ENCODE peak calls at places on chromosomes 11 and 22, in six cellular contexts. One of them, this sample, is unnamed.

GRCh38 chr11:77710358-77710757 is 72.8 kb upstream of the CLNS1A start:
- DNase-seq in Panc1: no peak
- DNase-seq in K562: no peak
- DNase-seq in HepG2: peak
- DNase-seq in H1: no peak
- DNase-seq in GM12878: no peak
- DNase-seq in this sample: no peak

GRCh38 chr11:94000641-94001040 is 20.5 kb upstream of the HEPHL1 start:
- DNase-seq in Panc1: no peak
- DNase-seq in K562: no peak
- DNase-seq in HepG2: no peak
- DNase-seq in H1: no peak
- DNase-seq in GM12878: no peak
- DNase-seq in this sample: no peak

GRCh38 chr11:68036141-68036716 is 2.6 kb upstream of the TCIRG1 start:
- DNase-seq in Panc1: no peak
- DNase-seq in K562: no peak
- DNase-seq in HepG2: no peak
- DNase-seq in H1: no peak
- DNase-seq in GM12878: no peak
- DNase-seq in this sample: no peak

GRCh38 chr11:63880031-63880841 is 36.7 kb downstream of the RCOR2 start:
- DNase-seq in Panc1: no peak
- DNase-seq in K562: no peak
- DNase-seq in HepG2: no peak
- DNase-seq in H1: no peak
- DNase-seq in GM12878: no peak
- DNase-seq in this sample: no peak

GRCh38 chr11:99383628-99384300 is 363.0 kb downstream of the CNTN5 start:
- DNase-seq in Panc1: no peak
- DNase-seq in K562: no peak
- DNase-seq in HepG2: no peak
- DNase-seq in H1: no peak
- DNase-seq in GM12878: no peak
- DNase-seq in this sample: no peak

GRCh38 chr11:130146797-130147196 is 12.8 kb upstream of the ST14 start:
- DNase-seq in Panc1: no peak
- DNase-seq in K562: no peak
- DNase-seq in HepG2: no peak
- DNase-seq in H1: no peak
- DNase-seq in GM12878: no peak
- DNase-seq in this sample: no peak

GRCh38 chr11:129364143-129364654 is 11.4 kb upstream of the BARX2 start:
- DNase-seq in Panc1: peak
- DNase-seq in K562: peak
- DNase-seq in HepG2: peak
- DNase-seq in H1: peak
- DNase-seq in GM12878: peak
- DNase-seq in this sample: peak

GRCh38 chr22:17964153-17964552 is 60.2 kb downstream of the MICAL3 start:
- DNase-seq in Panc1: no peak
- DNase-seq in K562: no peak
- DNase-seq in HepG2: no peak
- DNase-seq in H1: no peak
- DNase-seq in GM12878: no peak
- DNase-seq in this sample: no peak

GRCh38 chr22:50468626-50469025 is 6.2 kb downstream of the SBF1 start:
- DNase-seq in Panc1: no peak
- DNase-seq in K562: no peak
- DNase-seq in HepG2: no peak
- DNase-seq in H1: no peak
- DNase-seq in GM12878: no peak
- DNase-seq in this sample: no peak

GRCh38 chr11:111912535-111912934 is at the start of gene HSPB2:
- DNase-seq in Panc1: no peak
- DNase-seq in K562: peak
- DNase-seq in HepG2: no peak
- DNase-seq in H1: no peak
- DNase-seq in GM12878: no peak
- DNase-seq in this sample: no peak

GRCh38 chr11:13337986-13338436 is 60.4 kb downstream of the BMAL1 start:
- DNase-seq in Panc1: no peak
- DNase-seq in K562: no peak
- DNase-seq in HepG2: no peak
- DNase-seq in H1: no peak
- DNase-seq in GM12878: no peak
- DNase-seq in this sample: no peak

GRCh38 chr11:123186291-123186690 is 8.8 kb downstream of the CLMP start:
- DNase-seq in Panc1: no peak
- DNase-seq in K562: no peak
- DNase-seq in HepG2: no peak
- DNase-seq in H1: no peak
- DNase-seq in GM12878: no peak
- DNase-seq in this sample: no peak

GRCh38 chr11:32213223-32213622 is 122.3 kb downstream of the RCN1 start:
- DNase-seq in Panc1: no peak
- DNase-seq in K562: no peak
- DNase-seq in HepG2: no peak
- DNase-seq in H1: no peak
- DNase-seq in GM12878: no peak
- DNase-seq in this sample: no peak

GRCh38 chr11:74634537-74634936 is 42.2 kb downstream of the POLD3 start:
- DNase-seq in Panc1: no peak
- DNase-seq in K562: peak
- DNase-seq in HepG2: peak
- DNase-seq in H1: no peak
- DNase-seq in GM12878: no peak
- DNase-seq in this sample: peak

GRCh38 chr11:7414729-7415536 is 70.4 kb upstream of the OLFML1 start:
- DNase-seq in Panc1: no peak
- DNase-seq in K562: no peak
- DNase-seq in HepG2: no peak
- DNase-seq in H1: no peak
- DNase-seq in GM12878: no peak
- DNase-seq in this sample: no peak

GRCh38 chr11:75150879-75151278 is at the start of gene SLCO2B1:
- DNase-seq in Panc1: no peak
- DNase-seq in K562: no peak
- DNase-seq in HepG2: no peak
- DNase-seq in H1: no peak
- DNase-seq in GM12878: no peak
- DNase-seq in this sample: no peak

GRCh38 chr11:46912526-46913150 is 5.7 kb downstream of the LRP4 start:
- DNase-seq in Panc1: no peak
- DNase-seq in K562: no peak
- DNase-seq in HepG2: no peak
- DNase-seq in H1: peak
- DNase-seq in GM12878: no peak
- DNase-seq in this sample: no peak

GRCh38 chr22:38246692-38247091 is 26.1 kb downstream of the TMEM184B start:
- DNase-seq in Panc1: no peak
- DNase-seq in K562: no peak
- DNase-seq in HepG2: no peak
- DNase-seq in H1: no peak
- DNase-seq in GM12878: no peak
- DNase-seq in this sample: no peak

GRCh38 chr22:32880906-32881596 is 79.5 kb downstream of the TIMP3 start:
- DNase-seq in Panc1: no peak
- DNase-seq in K562: peak
- DNase-seq in HepG2: no peak
- DNase-seq in H1: no peak
- DNase-seq in GM12878: no peak
- DNase-seq in this sample: no peak

GRCh38 chr11:12149672-12150225 is 39.4 kb downstream of the MICAL2 start:
- DNase-seq in Panc1: no peak
- DNase-seq in K562: peak
- DNase-seq in HepG2: no peak
- DNase-seq in H1: no peak
- DNase-seq in GM12878: no peak
- DNase-seq in this sample: no peak

GRCh38 chr22:17946691-17947367 is 77.5 kb downstream of the MICAL3 start:
- DNase-seq in Panc1: no peak
- DNase-seq in K562: no peak
- DNase-seq in HepG2: no peak
- DNase-seq in H1: no peak
- DNase-seq in GM12878: no peak
- DNase-seq in this sample: no peak

GRCh38 chr11:133197425-133197824 is 334.9 kb downstream of the OPCML start:
- DNase-seq in Panc1: no peak
- DNase-seq in K562: no peak
- DNase-seq in HepG2: no peak
- DNase-seq in H1: no peak
- DNase-seq in GM12878: no peak
- DNase-seq in this sample: no peak

GRCh38 chr11:45741582-45741981 is 63.4 kb upstream of the SLC35C1 start:
- DNase-seq in Panc1: no peak
- DNase-seq in K562: no peak
- DNase-seq in HepG2: no peak
- DNase-seq in H1: no peak
- DNase-seq in GM12878: no peak
- DNase-seq in this sample: no peak
- TF ChIP-seq SIN3A in Panc1: no peak
- TF ChIP-seq SIN3A in K562: no peak
- TF ChIP-seq SIN3A in HepG2: no peak
- TF ChIP-seq SIN3A in H1: no peak
- TF ChIP-seq SIN3A in GM12878: no peak
- TF ChIP-seq SIN3A in this sample: no peak

GRCh38 chr22:41537203-41537602 is 7.1 kb downstream of the POLR3H start:
- DNase-seq in Panc1: no peak
- DNase-seq in K562: no peak
- DNase-seq in HepG2: no peak
- DNase-seq in H1: no peak
- DNase-seq in GM12878: no peak
- DNase-seq in this sample: no peak

GRCh38 chr22:41534219-41534618 is 10.1 kb downstream of the POLR3H start:
- DNase-seq in Panc1: no peak
- DNase-seq in K562: no peak
- DNase-seq in HepG2: no peak
- DNase-seq in H1: no peak
- DNase-seq in GM12878: no peak
- DNase-seq in this sample: no peak

GRCh38 chr22:41531736-41532477 is 12.4 kb downstream of the POLR3H start:
- DNase-seq in Panc1: no peak
- DNase-seq in K562: no peak
- DNase-seq in HepG2: no peak
- DNase-seq in H1: no peak
- DNase-seq in GM12878: no peak
- DNase-seq in this sample: no peak

GRCh38 chr22:41532908-41533825 is 11.1 kb downstream of the POLR3H start:
- DNase-seq in Panc1: no peak
- DNase-seq in K562: peak
- DNase-seq in HepG2: peak
- DNase-seq in H1: no peak
- DNase-seq in GM12878: no peak
- DNase-seq in this sample: no peak

DNA sequence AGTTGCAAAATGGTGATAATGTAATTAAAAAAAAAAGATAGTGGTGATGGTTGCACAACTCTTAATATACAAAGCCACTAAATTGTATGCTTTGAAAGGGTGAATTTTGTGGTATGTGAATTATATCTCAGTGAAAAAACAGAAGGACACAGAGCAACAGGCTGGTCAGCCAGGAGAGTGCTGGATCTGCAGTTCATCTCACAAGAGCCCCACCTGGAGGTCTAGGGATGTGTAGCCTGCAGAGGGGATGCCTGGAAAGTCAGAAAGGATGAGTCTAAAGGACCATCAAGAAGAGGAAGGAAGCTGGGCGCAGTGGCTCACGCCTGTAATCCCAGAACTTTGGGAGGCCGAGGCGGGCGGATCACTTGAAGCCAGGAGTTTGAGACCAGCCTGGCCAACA is 9.0 kb downstream of the POLR3H start:
- DNase-seq in Panc1: no peak
- DNase-seq in K562: no peak
- DNase-seq in HepG2: peak
- DNase-seq in H1: no peak
- DNase-seq in GM12878: no peak
- DNase-seq in this sample: no peak
- TF ChIP-seq SIN3A in Panc1: no peak
- TF ChIP-seq SIN3A in K562: no peak
- TF ChIP-seq SIN3A in HepG2: no peak
- TF ChIP-seq SIN3A in H1: no peak
- TF ChIP-seq SIN3A in GM12878: no peak
- TF ChIP-seq SIN3A in this sample: no peak

GRCh38 chr11:36066891-36067290 is 123.0 kb downstream of the LDLRAD3 start:
- DNase-seq in Panc1: no peak
- DNase-seq in K562: no peak
- DNase-seq in HepG2: no peak
- DNase-seq in H1: no peak
- DNase-seq in GM12878: no peak
- DNase-seq in this sample: no peak

GRCh38 chr11:36073411-36074203 is 129.7 kb downstream of the LDLRAD3 start:
- DNase-seq in Panc1: no peak
- DNase-seq in K562: no peak
- DNase-seq in HepG2: no peak
- DNase-seq in H1: no peak
- DNase-seq in GM12878: no peak
- DNase-seq in this sample: no peak

GRCh38 chr11:36070215-36070976 is 126.5 kb downstream of the LDLRAD3 start:
- DNase-seq in Panc1: no peak
- DNase-seq in K562: no peak
- DNase-seq in HepG2: no peak
- DNase-seq in H1: peak
- DNase-seq in GM12878: no peak
- DNase-seq in this sample: no peak

GRCh38 chr11:36071917-36072500 is 128.1 kb downstream of the LDLRAD3 start:
- DNase-seq in Panc1: no peak
- DNase-seq in K562: no peak
- DNase-seq in HepG2: no peak
- DNase-seq in H1: no peak
- DNase-seq in GM12878: no peak
- DNase-seq in this sample: no peak

DNA sequence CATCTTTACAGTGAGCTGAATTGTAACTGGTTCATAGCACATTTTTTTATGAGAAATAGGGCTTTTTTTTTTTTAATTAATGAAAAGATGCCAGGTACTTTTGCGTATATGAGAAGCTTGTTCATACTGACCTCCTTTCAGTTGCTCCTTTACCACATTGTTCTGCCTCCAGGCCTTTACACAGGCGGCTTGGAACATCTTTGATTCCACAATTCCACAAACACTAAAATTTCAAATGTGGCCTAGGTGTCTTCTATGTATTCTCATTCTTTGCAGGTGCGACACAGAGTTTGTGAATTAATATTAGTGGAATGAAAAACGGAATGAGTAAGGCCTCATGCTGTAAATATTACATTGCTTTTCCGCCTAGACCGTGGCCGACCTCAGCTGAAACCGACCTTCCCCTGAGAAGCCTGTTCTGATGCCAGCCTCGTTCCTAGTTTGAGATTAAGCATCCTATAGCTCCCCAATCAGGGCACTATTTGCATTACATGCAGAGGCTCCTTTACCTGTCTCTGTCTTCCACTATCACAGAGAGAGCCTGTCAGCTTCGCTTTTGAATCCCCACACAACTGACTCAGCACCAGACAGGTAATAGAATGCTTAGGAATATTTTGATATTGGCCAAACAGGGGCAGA is 125.8 kb downstream of the LDLRAD3 start:
- DNase-seq in Panc1: no peak
- DNase-seq in K562: no peak
- DNase-seq in HepG2: no peak
- DNase-seq in H1: peak
- DNase-seq in GM12878: peak
- DNase-seq in this sample: no peak
- TF ChIP-seq SIN3A in Panc1: no peak
- TF ChIP-seq SIN3A in K562: no peak
- TF ChIP-seq SIN3A in HepG2: no peak
- TF ChIP-seq SIN3A in H1: no peak
- TF ChIP-seq SIN3A in GM12878: no peak
- TF ChIP-seq SIN3A in this sample: no peak

GRCh38 chr11:113468666-113469345 is 6.4 kb downstream of the DRD2 start:
- DNase-seq in Panc1: no peak
- DNase-seq in K562: no peak
- DNase-seq in HepG2: no peak
- DNase-seq in H1: no peak
- DNase-seq in GM12878: no peak
- DNase-seq in this sample: no peak
- TF ChIP-seq SIN3A in Panc1: no peak
- TF ChIP-seq SIN3A in K562: no peak
- TF ChIP-seq SIN3A in HepG2: no peak
- TF ChIP-seq SIN3A in H1: no peak
- TF ChIP-seq SIN3A in GM12878: no peak
- TF ChIP-seq SIN3A in this sample: no peak

This sample was measured in HCT116.